ENCODE peak calls at places on chromosome 15, in nine cellular contexts. G is hepatocyte, U is Panc1, K is neural progenitor cell, H is gastrocnemius medialis, D is sigmoid colon, Y is cardiac muscle cell, O is ascending aorta, Q is tibial artery. C is an unnamed sample.

GRCh38 chr15:32959077-32959476 is 235.4 kb downstream of the FMN1 start:
- DNase-seq in O (no peak), K (no peak), U (no peak), D (no peak), Q (no peak), G (no peak), Y (no peak), H (no peak), C (no peak)

GRCh38 chr15:80989518-80990478 is at the start of gene MESD:
- DNase-seq in G (peak; percentile 99), D (peak; percentile 99), H (peak; percentile 96), Q (peak; percentile 99), U (peak; percentile 71), K (peak; percentile 99), O (peak; percentile 98), Y (peak; percentile 97), C (peak; percentile 99)

GRCh38 chr15:33021806-33022389 is 172.6 kb downstream of the FMN1 start:
- DNase-seq in G (peak; percentile 73), U (no peak), K (peak; percentile 70), D (no peak), H (no peak), Q (no peak), Y (peak; percentile 72), O (no peak), C (no peak)

GRCh38 chr15:100234158-100235029 is 107.4 kb downstream of the ADAMTS17 start:
- DNase-seq in D (no peak), G (no peak), Y (no peak), H (no peak), Q (peak; percentile 70), O (no peak), U (no peak), K (no peak), C (peak; percentile 81)

GRCh38 chr15:67829647-67830504 is 4.6 kb downstream of the SKOR1 start:
- DNase-seq in D (peak; percentile 45), Y (no peak), G (no peak), Q (peak; percentile 57), H (no peak), K (peak; percentile 41), O (no peak), U (no peak), C (no peak)

GRCh38 chr15:71752085-71752484 is 58.3 kb upstream of the NR2E3 start:
- DNase-seq in Q (no peak), U (no peak), O (no peak), D (no peak), H (no peak), K (no peak), Y (no peak), G (no peak), C (no peak)

GRCh38 chr15:29568840-29569532 is 253.3 kb downstream of the TJP1 start:
- DNase-seq in G (peak; percentile 58), H (no peak), Y (peak; percentile 64), U (no peak), O (no peak), D (no peak), Q (no peak), K (peak; percentile 60), C (no peak)

GRCh38 chr15:79455361-79455760 is 23.2 kb downstream of the MINAR1 start:
- DNase-seq in K (no peak), H (no peak), O (no peak), Q (no peak), D (no peak), U (no peak), Y (no peak), G (no peak), C (no peak)

GRCh38 chr15:60520041-60520824 is 41.3 kb upstream of the ICE2 start:
- DNase-seq in Y (no peak), K (no peak), Q (no peak), H (no peak), G (no peak), U (no peak), D (no peak), O (no peak), C (no peak)

GRCh38 chr15:85588657-85589056 is 206.1 kb downstream of the KLHL25 start:
- DNase-seq in D (no peak), O (no peak), G (peak; percentile 32), Y (peak; percentile 37), U (no peak), K (no peak), Q (no peak), H (no peak), C (no peak)

GRCh38 chr15:35078221-35078915 is 6.7 kb downstream of the NANOGP8 start:
- DNase-seq in D (no peak), K (peak; percentile 70), H (no peak), G (peak; percentile 74), Q (no peak), O (no peak), Y (peak; percentile 68), U (peak; percentile 47), C (no peak)

GRCh38 chr15:80750591-80750990 is 28.6 kb upstream of the CEMIP start:
- DNase-seq in K (no peak), U (no peak), Q (no peak), H (no peak), G (no peak), Y (no peak), D (no peak), O (no peak), C (no peak)

GRCh38 chr15:92166751-92167412 is 226.8 kb upstream of the ST8SIA2 start:
- DNase-seq in G (peak; percentile 22), Y (peak; percentile 58), H (no peak), Q (peak; percentile 9), U (no peak), K (no peak), O (no peak), D (no peak), C (peak; percentile 68)

GRCh38 chr15:77630956-77631789 is 1.5 kb downstream of the LINGO1 start:
- DNase-seq in D (no peak), U (no peak), G (no peak), Y (peak; percentile 51), H (no peak), K (peak; percentile 77), O (no peak), Q (no peak), C (no peak)

GRCh38 chr15:31223478-31224350 is 102.9 kb upstream of the KLF13 start:
- DNase-seq in O (no peak), U (no peak), H (peak; percentile 30), Q (no peak), D (no peak), Y (no peak), K (no peak), G (no peak), C (peak; percentile 45)
- H3K4me3 ChIP-seq in O (peak overlapping the region; percentile 24), U (peak overlapping the region; percentile 30), H (peak overlapping the region; percentile 36), Q (peak overlapping the region; percentile 12), D (peak overlapping the region; percentile 5), Y (no peak overlapping the region), K (no peak overlapping the region), G (no peak overlapping the region), C (peak overlapping the region; percentile 12)

GRCh38 chr15:40633178-40633577 is 39.1 kb downstream of the KNL1 start:
- DNase-seq in Q (no peak), U (no peak), G (no peak), Y (no peak), H (no peak), K (no peak), D (no peak), O (no peak), C (no peak)
- H3K4me1 ChIP-seq in Q (no peaks in the 10 kb centered on the region), U (peaks cover 3% of the 10 kb centered on the region), G (no peaks in the 10 kb centered on the region), Y (no peaks in the 10 kb centered on the region), H (no peaks in the 10 kb centered on the region), K (no peaks in the 10 kb centered on the region), D (no peaks in the 10 kb centered on the region), O (no peaks in the 10 kb centered on the region), C (no peaks in the 10 kb centered on the region)

GRCh38 chr15:86615411-86615810 is 535.7 kb downstream of the AGBL1 start:
- DNase-seq in G (no peak), Q (no peak), Y (no peak), O (no peak), K (no peak), D (no peak), U (no peak), H (no peak), C (no peak)

GRCh38 chr15:86610038-86610437 is 530.4 kb downstream of the AGBL1 start:
- DNase-seq in K (no peak), G (no peak), Y (no peak), H (no peak), U (no peak), O (no peak), D (no peak), Q (no peak), C (no peak)

GRCh38 chr15:86609275-86609674 is 529.6 kb downstream of the AGBL1 start:
- DNase-seq in O (no peak), U (no peak), G (no peak), H (no peak), D (no peak), Q (no peak), Y (no peak), K (no peak), C (no peak)

GRCh38 chr15:86608461-86608860 is 528.8 kb downstream of the AGBL1 start:
- DNase-seq in Q (no peak), O (no peak), Y (no peak), G (peak; percentile 16), H (peak; percentile 57), K (peak; percentile 24), D (no peak), U (no peak), C (no peak)

DNA sequence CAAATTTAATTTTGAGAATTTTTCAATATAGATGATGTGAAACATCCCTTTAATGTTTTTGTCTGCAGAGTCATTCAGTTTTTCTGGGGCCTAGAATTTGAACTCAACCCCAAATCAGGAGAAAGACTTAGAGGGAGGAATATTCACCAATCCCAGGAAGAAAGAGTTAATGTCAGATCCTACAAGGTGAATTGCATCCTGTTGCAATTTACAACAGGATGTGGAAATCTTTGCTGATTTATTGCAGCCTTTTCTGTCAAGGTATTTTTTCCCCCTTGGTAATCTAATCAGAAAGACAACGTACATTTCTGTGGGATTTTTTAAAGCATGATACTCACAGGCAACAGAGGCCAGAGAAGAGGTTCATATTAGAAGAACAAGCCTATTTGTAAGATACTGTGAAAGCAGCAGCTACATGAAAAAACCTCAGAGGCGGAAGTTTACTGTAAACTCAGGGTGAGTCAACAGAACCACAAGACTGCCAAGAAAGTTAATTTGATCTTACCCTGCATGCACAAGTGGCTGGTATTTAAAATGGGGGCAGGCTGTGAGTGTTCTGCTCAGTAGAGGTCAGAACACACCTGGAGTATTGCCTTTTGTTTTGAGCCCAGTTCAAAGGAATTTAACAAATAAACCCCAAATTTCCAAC is 531.8 kb downstream of the AGBL1 start:
- DNase-seq in K (no peak), O (no peak), U (peak; percentile 71), H (peak; percentile 63), G (peak; percentile 49), Q (no peak), Y (no peak), D (no peak), C (no peak)
- H3K4me3 ChIP-seq in K (no peak overlapping the region), O (no peak overlapping the region), U (no peak overlapping the region), H (no peak overlapping the region), G (no peak overlapping the region), Q (no peak overlapping the region), Y (no peak overlapping the region), D (no peak overlapping the region), C (no peak overlapping the region)

GRCh38 chr15:52695146-52695545 is 16.0 kb upstream of the ATOSA start:
- DNase-seq in K (no peak), O (no peak), U (no peak), Q (no peak), G (no peak), Y (no peak), D (no peak), H (no peak), C (no peak)

GRCh38 chr15:52702390-52702789 is 23.2 kb upstream of the ATOSA start:
- DNase-seq in U (no peak), H (no peak), Q (no peak), O (no peak), G (no peak), K (no peak), Y (no peak), D (no peak), C (no peak)

GRCh38 chr15:52698514-52698913 is 19.3 kb upstream of the ATOSA start:
- DNase-seq in D (no peak), Q (no peak), Y (no peak), O (no peak), K (no peak), H (no peak), U (no peak), G (no peak), C (no peak)

GRCh38 chr15:52699457-52699856 is 20.3 kb upstream of the ATOSA start:
- DNase-seq in Q (no peak), O (no peak), U (no peak), D (no peak), K (peak; percentile 67), G (no peak), H (no peak), Y (no peak), C (no peak)
- H3K4me1 ChIP-seq in Q (no peaks in the 10 kb centered on the region), O (no peaks in the 10 kb centered on the region), U (peaks cover 3% of the 10 kb centered on the region), D (no peaks in the 10 kb centered on the region), K (peaks cover 33% of the 10 kb centered on the region), G (no peaks in the 10 kb centered on the region), H (no peaks in the 10 kb centered on the region), Y (peaks cover 10% of the 10 kb centered on the region), C (no peaks in the 10 kb centered on the region)

C was measured in heart left ventricle.